ENCODE peak calls at places on chromosomes 13 and 19, in six cellular contexts. One of them, this sample, is unnamed.

GRCh38 chr13:90919153-90919552 is 428.3 kb upstream of the MIR17HG start:
- DNase-seq in HEK293T: no peak
- DNase-seq in lower lobe of right lung: no peak
- DNase-seq in GM20000: no peak
- DNase-seq in omental fat pad: no peak
- DNase-seq in GDM1: no peak
- DNase-seq in this sample: no peak

GRCh38 chr19:7196721-7197168 is 97.5 kb downstream of the INSR start:
- DNase-seq in HEK293T: no peak
- DNase-seq in lower lobe of right lung: no peak
- DNase-seq in GM20000: no peak
- DNase-seq in omental fat pad: peak; percentile 34
- DNase-seq in GDM1: no peak
- DNase-seq in this sample: no peak

GRCh38 chr19:55146078-55146647 is 2.8 kb downstream of the TNNT1 start:
- DNase-seq in HEK293T: peak; percentile 75
- DNase-seq in lower lobe of right lung: no peak
- DNase-seq in GM20000: peak; percentile 74
- DNase-seq in omental fat pad: no peak
- DNase-seq in GDM1: peak; percentile 76
- DNase-seq in this sample: peak; percentile 78

GRCh38 chr13:51818771-51819511 is 15.0 kb upstream of the DHRS12 start:
- DNase-seq in HEK293T: no peak
- DNase-seq in lower lobe of right lung: no peak
- DNase-seq in GM20000: no peak
- DNase-seq in omental fat pad: no peak
- DNase-seq in GDM1: no peak
- DNase-seq in this sample: no peak

GRCh38 chr13:103184413-103184812 is 118.2 kb upstream of the SLC10A2 start:
- DNase-seq in HEK293T: no peak
- DNase-seq in lower lobe of right lung: no peak
- DNase-seq in GM20000: no peak
- DNase-seq in omental fat pad: no peak
- DNase-seq in GDM1: no peak
- DNase-seq in this sample: no peak

GRCh38 chr13:103539265-103539664 is 473.0 kb upstream of the SLC10A2 start:
- DNase-seq in HEK293T: peak; percentile 4
- DNase-seq in lower lobe of right lung: no peak
- DNase-seq in GM20000: no peak
- DNase-seq in omental fat pad: no peak
- DNase-seq in GDM1: no peak
- DNase-seq in this sample: no peak

GRCh38 chr13:94711561-94712286 is 621 bp downstream of the SOX21 start:
- DNase-seq in HEK293T: no peak
- DNase-seq in lower lobe of right lung: no peak
- DNase-seq in GM20000: peak; percentile 69
- DNase-seq in omental fat pad: no peak
- DNase-seq in GDM1: no peak
- DNase-seq in this sample: peak; percentile 19

GRCh38 chr13:99086869-99087129 is 108.9 kb upstream of the DOCK9 start:
- DNase-seq in HEK293T: no peak
- DNase-seq in lower lobe of right lung: peak; percentile 69
- DNase-seq in GM20000: no peak
- DNase-seq in omental fat pad: no peak
- DNase-seq in GDM1: no peak
- DNase-seq in this sample: no peak

GRCh38 chr19:38425810-38426466 is at the start of gene RASGRP4:
- DNase-seq in HEK293T: no peak
- DNase-seq in lower lobe of right lung: peak; percentile 69
- DNase-seq in GM20000: peak; percentile 56
- DNase-seq in omental fat pad: no peak
- DNase-seq in GDM1: peak; percentile 89
- DNase-seq in this sample: peak; percentile 94

GRCh38 chr13:110294146-110294545 is 12.8 kb downstream of the COL4A1 start:
- DNase-seq in HEK293T: no peak
- DNase-seq in lower lobe of right lung: no peak
- DNase-seq in GM20000: no peak
- DNase-seq in omental fat pad: no peak
- DNase-seq in GDM1: no peak
- DNase-seq in this sample: no peak

GRCh38 chr13:40776232-40776631 is 5.2 kb upstream of the MRPS31 start:
- DNase-seq in HEK293T: no peak
- DNase-seq in lower lobe of right lung: no peak
- DNase-seq in GM20000: no peak
- DNase-seq in omental fat pad: no peak
- DNase-seq in GDM1: no peak
- DNase-seq in this sample: no peak

GRCh38 chr19:48878219-48879024 is 6.2 kb downstream of the PPP1R15A start:
- DNase-seq in HEK293T: no peak
- DNase-seq in lower lobe of right lung: peak; percentile 66
- DNase-seq in GM20000: no peak
- DNase-seq in omental fat pad: no peak
- DNase-seq in GDM1: no peak
- DNase-seq in this sample: no peak

GRCh38 chr19:21593934-21594844 is 88.8 kb downstream of the ZNF429 start:
- DNase-seq in HEK293T: no peak
- DNase-seq in lower lobe of right lung: peak; percentile 57
- DNase-seq in GM20000: no peak
- DNase-seq in omental fat pad: peak; percentile 37
- DNase-seq in GDM1: no peak
- DNase-seq in this sample: peak; percentile 26

GRCh38 chr13:97743946-97744345 is 209.5 kb upstream of the IPO5 start:
- DNase-seq in HEK293T: no peak
- DNase-seq in lower lobe of right lung: no peak
- DNase-seq in GM20000: no peak
- DNase-seq in omental fat pad: no peak
- DNase-seq in GDM1: no peak
- DNase-seq in this sample: no peak

GRCh38 chr13:79282976-79283375 is 123.1 kb downstream of the RBM26 start:
- DNase-seq in HEK293T: no peak
- DNase-seq in lower lobe of right lung: no peak
- DNase-seq in GM20000: no peak
- DNase-seq in omental fat pad: no peak
- DNase-seq in GDM1: no peak
- DNase-seq in this sample: peak; percentile 31

GRCh38 chr19:16608290-16608704 is 19.7 kb downstream of the MED26 start:
- DNase-seq in HEK293T: no peak
- DNase-seq in lower lobe of right lung: no peak
- DNase-seq in GM20000: no peak
- DNase-seq in omental fat pad: no peak
- DNase-seq in GDM1: no peak
- DNase-seq in this sample: no peak

GRCh38 chr13:48156466-48156865 is 61.6 kb upstream of the MED4 start:
- DNase-seq in HEK293T: no peak
- DNase-seq in lower lobe of right lung: no peak
- DNase-seq in GM20000: no peak
- DNase-seq in omental fat pad: no peak
- DNase-seq in GDM1: no peak
- DNase-seq in this sample: peak; percentile 69

GRCh38 chr19:40178756-40179155 is 12.5 kb upstream of the MAP3K10 start:
- DNase-seq in HEK293T: no peak
- DNase-seq in lower lobe of right lung: no peak
- DNase-seq in GM20000: no peak
- DNase-seq in omental fat pad: no peak
- DNase-seq in GDM1: no peak
- DNase-seq in this sample: no peak

GRCh38 chr19:18253716-18254115 is 20.5 kb downstream of the IQCN start:
- DNase-seq in HEK293T: no peak
- DNase-seq in lower lobe of right lung: peak; percentile 59
- DNase-seq in GM20000: no peak
- DNase-seq in omental fat pad: no peak
- DNase-seq in GDM1: peak; percentile 18
- DNase-seq in this sample: peak; percentile 67

GRCh38 chr13:113401452-113402415 is 37.8 kb upstream of the GRTP1 start:
- DNase-seq in HEK293T: no peak
- DNase-seq in lower lobe of right lung: peak; percentile 42
- DNase-seq in GM20000: no peak
- DNase-seq in omental fat pad: no peak
- DNase-seq in GDM1: no peak
- DNase-seq in this sample: no peak

GRCh38 chr13:92830821-92831220 is 395.8 kb upstream of the GPC6 start:
- DNase-seq in HEK293T: no peak
- DNase-seq in lower lobe of right lung: no peak
- DNase-seq in GM20000: no peak
- DNase-seq in omental fat pad: no peak
- DNase-seq in GDM1: no peak
- DNase-seq in this sample: no peak

GRCh38 chr13:107242138-107242537 is 674.2 kb upstream of the ARGLU1 start:
- DNase-seq in HEK293T: no peak
- DNase-seq in lower lobe of right lung: no peak
- DNase-seq in GM20000: no peak
- DNase-seq in omental fat pad: no peak
- DNase-seq in GDM1: no peak
- DNase-seq in this sample: no peak

GRCh38 chr19:4473708-4474503 is 1.8 kb downstream of the HDGFL2 start:
- DNase-seq in HEK293T: no peak
- DNase-seq in lower lobe of right lung: no peak
- DNase-seq in GM20000: no peak
- DNase-seq in omental fat pad: no peak
- DNase-seq in GDM1: no peak
- DNase-seq in this sample: no peak

GRCh38 chr19:50333235-50333736 is 4.1 kb upstream of the KCNC3 start:
- DNase-seq in HEK293T: peak; percentile 82
- DNase-seq in lower lobe of right lung: peak; percentile 98
- DNase-seq in GM20000: peak; percentile 87
- DNase-seq in omental fat pad: peak; percentile 35
- DNase-seq in GDM1: peak; percentile 91
- DNase-seq in this sample: peak; percentile 87

GRCh38 chr19:10927691-10928562 is 512 bp downstream of the YIPF2 start:
- DNase-seq in HEK293T: no peak
- DNase-seq in lower lobe of right lung: no peak
- DNase-seq in GM20000: no peak
- DNase-seq in omental fat pad: no peak
- DNase-seq in GDM1: no peak
- DNase-seq in this sample: peak; percentile 39

GRCh38 chr13:73173160-73173905 is 114.5 kb downstream of the KLF5 start:
- DNase-seq in HEK293T: no peak
- DNase-seq in lower lobe of right lung: no peak
- DNase-seq in GM20000: no peak
- DNase-seq in omental fat pad: no peak
- DNase-seq in GDM1: no peak
- DNase-seq in this sample: no peak

GRCh38 chr19:6092329-6093286 is 17.7 kb downstream of the RFX2 start:
- DNase-seq in HEK293T: peak; percentile 70
- DNase-seq in lower lobe of right lung: peak; percentile 93
- DNase-seq in GM20000: no peak
- DNase-seq in omental fat pad: no peak
- DNase-seq in GDM1: peak; percentile 45
- DNase-seq in this sample: no peak

GRCh38 chr19:41744850-41745249 is 10.5 kb upstream of the CEACAM6 start:
- DNase-seq in HEK293T: no peak
- DNase-seq in lower lobe of right lung: no peak
- DNase-seq in GM20000: no peak
- DNase-seq in omental fat pad: no peak
- DNase-seq in GDM1: no peak
- DNase-seq in this sample: peak; percentile 39

GRCh38 chr19:42053037-42053935 is 16.7 kb downstream of the GRIK5 start:
- DNase-seq in HEK293T: no peak
- DNase-seq in lower lobe of right lung: no peak
- DNase-seq in GM20000: no peak
- DNase-seq in omental fat pad: no peak
- DNase-seq in GDM1: no peak
- DNase-seq in this sample: no peak

GRCh38 chr19:40741527-40742390 is 8.5 kb downstream of the ACTMAP start:
- DNase-seq in HEK293T: no peak
- DNase-seq in lower lobe of right lung: no peak
- DNase-seq in GM20000: no peak
- DNase-seq in omental fat pad: no peak
- DNase-seq in GDM1: no peak
- DNase-seq in this sample: no peak

GRCh38 chr13:60019119-60019993 is 144.4 kb downstream of the DIAPH3 start:
- DNase-seq in HEK293T: no peak
- DNase-seq in lower lobe of right lung: no peak
- DNase-seq in GM20000: peak; percentile 14
- DNase-seq in omental fat pad: no peak
- DNase-seq in GDM1: no peak
- DNase-seq in this sample: no peak

GRCh38 chr13:27339299-27339698 is 68.7 kb downstream of the RASL11A start:
- DNase-seq in HEK293T: peak; percentile 65
- DNase-seq in lower lobe of right lung: no peak
- DNase-seq in GM20000: peak; percentile 38
- DNase-seq in omental fat pad: no peak
- DNase-seq in GDM1: peak; percentile 51
- DNase-seq in this sample: peak; percentile 85

GRCh38 chr13:27559714-27560113 is 60.6 kb downstream of the LNX2 start:
- DNase-seq in HEK293T: no peak
- DNase-seq in lower lobe of right lung: no peak
- DNase-seq in GM20000: no peak
- DNase-seq in omental fat pad: no peak
- DNase-seq in GDM1: no peak
- DNase-seq in this sample: no peak

GRCh38 chr19:17871878-17872250 is at the start of gene SLC5A5:
- DNase-seq in HEK293T: no peak
- DNase-seq in lower lobe of right lung: no peak
- DNase-seq in GM20000: no peak
- DNase-seq in omental fat pad: no peak
- DNase-seq in GDM1: no peak
- DNase-seq in this sample: peak; percentile 50